ENCODE peak calls at places on chromosomes 6 and 20, in eight cellular contexts. One of them, this sample, is unnamed.
A peak's percentile ranks its signal among the peaks of the same experiment; 100 is the strongest.

GRCh38 chr6:158906926-158907325 is 87.8 kb upstream of the EZR start:
- DNase-seq in hippocampal formation: no peak
- DNase-seq in SK-N-SH: no peak
- DNase-seq in HTR-8/SVneo: no peak
- DNase-seq in stimulated activated CD4-positive, alpha-beta T cell treated with anti-CD3 and anti-CD28 coated beads, Interleukin-4, amount 100 ng/mL, for 24 hours: no peak
- DNase-seq in left ventricle myocardium inferior: no peak
- DNase-seq in activated effector memory CD4-positive, alpha-beta T cell treated with anti-CD3 and anti-CD28 coated beads, Interleukin-2, amount 50 U/mL, for 16 hours: no peak
- DNase-seq in activated T-cell treated with anti-CD3 and anti-CD28 coated beads for 24 hours: no peak
- DNase-seq in this sample: peak; percentile 22

GRCh38 chr20:57020364-57020763 is 246.1 kb downstream of the BMP7 start:
- DNase-seq in hippocampal formation: no peak
- DNase-seq in SK-N-SH: no peak
- DNase-seq in HTR-8/SVneo: no peak
- DNase-seq in stimulated activated CD4-positive, alpha-beta T cell treated with anti-CD3 and anti-CD28 coated beads, Interleukin-4, amount 100 ng/mL, for 24 hours: no peak
- DNase-seq in left ventricle myocardium inferior: no peak
- DNase-seq in activated effector memory CD4-positive, alpha-beta T cell treated with anti-CD3 and anti-CD28 coated beads, Interleukin-2, amount 50 U/mL, for 16 hours: no peak
- DNase-seq in activated T-cell treated with anti-CD3 and anti-CD28 coated beads for 24 hours: no peak
- DNase-seq in this sample: no peak

GRCh38 chr6:26304213-26305096 is 60.5 kb upstream of the BTN3A2 start:
- DNase-seq in hippocampal formation: peak; percentile 46
- DNase-seq in SK-N-SH: no peak
- DNase-seq in HTR-8/SVneo: no peak
- DNase-seq in stimulated activated CD4-positive, alpha-beta T cell treated with anti-CD3 and anti-CD28 coated beads, Interleukin-4, amount 100 ng/mL, for 24 hours: peak; percentile 20
- DNase-seq in left ventricle myocardium inferior: no peak
- DNase-seq in activated effector memory CD4-positive, alpha-beta T cell treated with anti-CD3 and anti-CD28 coated beads, Interleukin-2, amount 50 U/mL, for 16 hours: peak; percentile 65
- DNase-seq in activated T-cell treated with anti-CD3 and anti-CD28 coated beads for 24 hours: no peak
- DNase-seq in this sample: peak; percentile 75

GRCh38 chr6:11654876-11655275 is 117.3 kb downstream of the TMEM170B start:
- DNase-seq in hippocampal formation: no peak
- DNase-seq in SK-N-SH: no peak
- DNase-seq in HTR-8/SVneo: no peak
- DNase-seq in stimulated activated CD4-positive, alpha-beta T cell treated with anti-CD3 and anti-CD28 coated beads, Interleukin-4, amount 100 ng/mL, for 24 hours: no peak
- DNase-seq in left ventricle myocardium inferior: no peak
- DNase-seq in activated effector memory CD4-positive, alpha-beta T cell treated with anti-CD3 and anti-CD28 coated beads, Interleukin-2, amount 50 U/mL, for 16 hours: no peak
- DNase-seq in activated T-cell treated with anti-CD3 and anti-CD28 coated beads for 24 hours: no peak
- DNase-seq in this sample: no peak

GRCh38 chr20:31560094-31560899 is 44.8 kb upstream of the ID1 start:
- DNase-seq in hippocampal formation: peak; percentile 16
- DNase-seq in SK-N-SH: peak; percentile 68
- DNase-seq in HTR-8/SVneo: peak; percentile 74
- DNase-seq in stimulated activated CD4-positive, alpha-beta T cell treated with anti-CD3 and anti-CD28 coated beads, Interleukin-4, amount 100 ng/mL, for 24 hours: peak; percentile 81
- DNase-seq in left ventricle myocardium inferior: peak; percentile 67
- DNase-seq in activated effector memory CD4-positive, alpha-beta T cell treated with anti-CD3 and anti-CD28 coated beads, Interleukin-2, amount 50 U/mL, for 16 hours: peak; percentile 92
- DNase-seq in activated T-cell treated with anti-CD3 and anti-CD28 coated beads for 24 hours: peak; percentile 64
- DNase-seq in this sample: peak; percentile 91

GRCh38 chr6:161367472-161367871 is 93.6 kb upstream of the AGPAT4 start:
- DNase-seq in hippocampal formation: no peak
- DNase-seq in SK-N-SH: no peak
- DNase-seq in HTR-8/SVneo: no peak
- DNase-seq in stimulated activated CD4-positive, alpha-beta T cell treated with anti-CD3 and anti-CD28 coated beads, Interleukin-4, amount 100 ng/mL, for 24 hours: no peak
- DNase-seq in left ventricle myocardium inferior: no peak
- DNase-seq in activated effector memory CD4-positive, alpha-beta T cell treated with anti-CD3 and anti-CD28 coated beads, Interleukin-2, amount 50 U/mL, for 16 hours: no peak
- DNase-seq in activated T-cell treated with anti-CD3 and anti-CD28 coated beads for 24 hours: no peak
- DNase-seq in this sample: no peak

GRCh38 chr6:85747093-85747492 is 104.4 kb upstream of the SYNCRIP start:
- DNase-seq in hippocampal formation: no peak
- DNase-seq in SK-N-SH: no peak
- DNase-seq in HTR-8/SVneo: no peak
- DNase-seq in stimulated activated CD4-positive, alpha-beta T cell treated with anti-CD3 and anti-CD28 coated beads, Interleukin-4, amount 100 ng/mL, for 24 hours: no peak
- DNase-seq in left ventricle myocardium inferior: no peak
- DNase-seq in activated effector memory CD4-positive, alpha-beta T cell treated with anti-CD3 and anti-CD28 coated beads, Interleukin-2, amount 50 U/mL, for 16 hours: no peak
- DNase-seq in activated T-cell treated with anti-CD3 and anti-CD28 coated beads for 24 hours: no peak
- DNase-seq in this sample: peak; percentile 5

GRCh38 chr6:108697646-108698161 is 137.0 kb downstream of the FOXO3 start:
- DNase-seq in hippocampal formation: no peak
- DNase-seq in SK-N-SH: no peak
- DNase-seq in HTR-8/SVneo: no peak
- DNase-seq in stimulated activated CD4-positive, alpha-beta T cell treated with anti-CD3 and anti-CD28 coated beads, Interleukin-4, amount 100 ng/mL, for 24 hours: no peak
- DNase-seq in left ventricle myocardium inferior: no peak
- DNase-seq in activated effector memory CD4-positive, alpha-beta T cell treated with anti-CD3 and anti-CD28 coated beads, Interleukin-2, amount 50 U/mL, for 16 hours: no peak
- DNase-seq in activated T-cell treated with anti-CD3 and anti-CD28 coated beads for 24 hours: no peak
- DNase-seq in this sample: no peak

GRCh38 chr6:166419717-166420116 is 37.0 kb upstream of the MPC1 start:
- DNase-seq in hippocampal formation: no peak
- DNase-seq in SK-N-SH: no peak
- DNase-seq in HTR-8/SVneo: no peak
- DNase-seq in stimulated activated CD4-positive, alpha-beta T cell treated with anti-CD3 and anti-CD28 coated beads, Interleukin-4, amount 100 ng/mL, for 24 hours: no peak
- DNase-seq in left ventricle myocardium inferior: no peak
- DNase-seq in activated effector memory CD4-positive, alpha-beta T cell treated with anti-CD3 and anti-CD28 coated beads, Interleukin-2, amount 50 U/mL, for 16 hours: peak; percentile 58
- DNase-seq in activated T-cell treated with anti-CD3 and anti-CD28 coated beads for 24 hours: no peak
- DNase-seq in this sample: no peak

GRCh38 chr6:11989376-11989775 is 22.7 kb upstream of the HIVEP1 start:
- DNase-seq in hippocampal formation: no peak
- DNase-seq in SK-N-SH: no peak
- DNase-seq in HTR-8/SVneo: no peak
- DNase-seq in stimulated activated CD4-positive, alpha-beta T cell treated with anti-CD3 and anti-CD28 coated beads, Interleukin-4, amount 100 ng/mL, for 24 hours: no peak
- DNase-seq in left ventricle myocardium inferior: no peak
- DNase-seq in activated effector memory CD4-positive, alpha-beta T cell treated with anti-CD3 and anti-CD28 coated beads, Interleukin-2, amount 50 U/mL, for 16 hours: no peak
- DNase-seq in activated T-cell treated with anti-CD3 and anti-CD28 coated beads for 24 hours: no peak
- DNase-seq in this sample: no peak

GRCh38 chr6:128464790-128465189 is 55.6 kb downstream of the PTPRK start:
- DNase-seq in hippocampal formation: no peak
- DNase-seq in SK-N-SH: no peak
- DNase-seq in HTR-8/SVneo: no peak
- DNase-seq in stimulated activated CD4-positive, alpha-beta T cell treated with anti-CD3 and anti-CD28 coated beads, Interleukin-4, amount 100 ng/mL, for 24 hours: no peak
- DNase-seq in left ventricle myocardium inferior: no peak
- DNase-seq in activated effector memory CD4-positive, alpha-beta T cell treated with anti-CD3 and anti-CD28 coated beads, Interleukin-2, amount 50 U/mL, for 16 hours: no peak
- DNase-seq in activated T-cell treated with anti-CD3 and anti-CD28 coated beads for 24 hours: no peak
- DNase-seq in this sample: no peak

GRCh38 chr6:56381852-56382251 is 134.5 kb upstream of the COL21A1 start:
- DNase-seq in hippocampal formation: no peak
- DNase-seq in SK-N-SH: no peak
- DNase-seq in HTR-8/SVneo: no peak
- DNase-seq in stimulated activated CD4-positive, alpha-beta T cell treated with anti-CD3 and anti-CD28 coated beads, Interleukin-4, amount 100 ng/mL, for 24 hours: no peak
- DNase-seq in left ventricle myocardium inferior: no peak
- DNase-seq in activated effector memory CD4-positive, alpha-beta T cell treated with anti-CD3 and anti-CD28 coated beads, Interleukin-2, amount 50 U/mL, for 16 hours: no peak
- DNase-seq in activated T-cell treated with anti-CD3 and anti-CD28 coated beads for 24 hours: no peak
- DNase-seq in this sample: peak; percentile 35

GRCh38 chr20:47468290-47469050 is 33.2 kb upstream of the NCOA3 start:
- DNase-seq in hippocampal formation: no peak
- DNase-seq in SK-N-SH: peak; percentile 47
- DNase-seq in HTR-8/SVneo: no peak
- DNase-seq in stimulated activated CD4-positive, alpha-beta T cell treated with anti-CD3 and anti-CD28 coated beads, Interleukin-4, amount 100 ng/mL, for 24 hours: no peak
- DNase-seq in left ventricle myocardium inferior: no peak
- DNase-seq in activated effector memory CD4-positive, alpha-beta T cell treated with anti-CD3 and anti-CD28 coated beads, Interleukin-2, amount 50 U/mL, for 16 hours: no peak
- DNase-seq in activated T-cell treated with anti-CD3 and anti-CD28 coated beads for 24 hours: no peak
- DNase-seq in this sample: no peak

GRCh38 chr20:14775778-14776177 is 438.4 kb upstream of the FLRT3 start:
- DNase-seq in hippocampal formation: no peak
- DNase-seq in SK-N-SH: no peak
- DNase-seq in HTR-8/SVneo: no peak
- DNase-seq in stimulated activated CD4-positive, alpha-beta T cell treated with anti-CD3 and anti-CD28 coated beads, Interleukin-4, amount 100 ng/mL, for 24 hours: no peak
- DNase-seq in left ventricle myocardium inferior: no peak
- DNase-seq in activated effector memory CD4-positive, alpha-beta T cell treated with anti-CD3 and anti-CD28 coated beads, Interleukin-2, amount 50 U/mL, for 16 hours: no peak
- DNase-seq in activated T-cell treated with anti-CD3 and anti-CD28 coated beads for 24 hours: no peak
- DNase-seq in this sample: peak; percentile 93

GRCh38 chr20:49482621-49483017 is at the start of gene KCNB1:
- DNase-seq in hippocampal formation: no peak
- DNase-seq in SK-N-SH: peak; percentile 48
- DNase-seq in HTR-8/SVneo: peak; percentile 93
- DNase-seq in stimulated activated CD4-positive, alpha-beta T cell treated with anti-CD3 and anti-CD28 coated beads, Interleukin-4, amount 100 ng/mL, for 24 hours: peak; percentile 31
- DNase-seq in left ventricle myocardium inferior: peak; percentile 56
- DNase-seq in activated effector memory CD4-positive, alpha-beta T cell treated with anti-CD3 and anti-CD28 coated beads, Interleukin-2, amount 50 U/mL, for 16 hours: peak; percentile 76
- DNase-seq in activated T-cell treated with anti-CD3 and anti-CD28 coated beads for 24 hours: peak; percentile 27
- DNase-seq in this sample: peak; percentile 59

GRCh38 chr6:128491643-128492206 is 28.7 kb downstream of the PTPRK start:
- DNase-seq in hippocampal formation: peak; percentile 43
- DNase-seq in SK-N-SH: no peak
- DNase-seq in HTR-8/SVneo: no peak
- DNase-seq in stimulated activated CD4-positive, alpha-beta T cell treated with anti-CD3 and anti-CD28 coated beads, Interleukin-4, amount 100 ng/mL, for 24 hours: no peak
- DNase-seq in left ventricle myocardium inferior: no peak
- DNase-seq in activated effector memory CD4-positive, alpha-beta T cell treated with anti-CD3 and anti-CD28 coated beads, Interleukin-2, amount 50 U/mL, for 16 hours: no peak
- DNase-seq in activated T-cell treated with anti-CD3 and anti-CD28 coated beads for 24 hours: no peak
- DNase-seq in this sample: no peak

GRCh38 chr6:2940010-2940850 is 31.1 kb downstream of the SERPINB6 start:
- DNase-seq in hippocampal formation: no peak
- DNase-seq in SK-N-SH: no peak
- DNase-seq in HTR-8/SVneo: no peak
- DNase-seq in stimulated activated CD4-positive, alpha-beta T cell treated with anti-CD3 and anti-CD28 coated beads, Interleukin-4, amount 100 ng/mL, for 24 hours: peak; percentile 89
- DNase-seq in left ventricle myocardium inferior: no peak
- DNase-seq in activated effector memory CD4-positive, alpha-beta T cell treated with anti-CD3 and anti-CD28 coated beads, Interleukin-2, amount 50 U/mL, for 16 hours: peak; percentile 90
- DNase-seq in activated T-cell treated with anti-CD3 and anti-CD28 coated beads for 24 hours: peak; percentile 81
- DNase-seq in this sample: no peak

GRCh38 chr6:142679907-142680306 is 265.1 kb downstream of the HIVEP2 start:
- DNase-seq in hippocampal formation: no peak
- DNase-seq in SK-N-SH: no peak
- DNase-seq in HTR-8/SVneo: no peak
- DNase-seq in stimulated activated CD4-positive, alpha-beta T cell treated with anti-CD3 and anti-CD28 coated beads, Interleukin-4, amount 100 ng/mL, for 24 hours: no peak
- DNase-seq in left ventricle myocardium inferior: no peak
- DNase-seq in activated effector memory CD4-positive, alpha-beta T cell treated with anti-CD3 and anti-CD28 coated beads, Interleukin-2, amount 50 U/mL, for 16 hours: no peak
- DNase-seq in activated T-cell treated with anti-CD3 and anti-CD28 coated beads for 24 hours: no peak
- DNase-seq in this sample: no peak

GRCh38 chr20:47795214-47795667 is 10.0 kb upstream of the SULF2 start:
- DNase-seq in hippocampal formation: no peak
- DNase-seq in SK-N-SH: no peak
- DNase-seq in HTR-8/SVneo: no peak
- DNase-seq in stimulated activated CD4-positive, alpha-beta T cell treated with anti-CD3 and anti-CD28 coated beads, Interleukin-4, amount 100 ng/mL, for 24 hours: no peak
- DNase-seq in left ventricle myocardium inferior: peak; percentile 28
- DNase-seq in activated effector memory CD4-positive, alpha-beta T cell treated with anti-CD3 and anti-CD28 coated beads, Interleukin-2, amount 50 U/mL, for 16 hours: no peak
- DNase-seq in activated T-cell treated with anti-CD3 and anti-CD28 coated beads for 24 hours: no peak
- DNase-seq in this sample: no peak

GRCh38 chr20:61937146-61937962 is 128.3 kb downstream of the TAF4 start:
- DNase-seq in hippocampal formation: no peak
- DNase-seq in SK-N-SH: no peak
- DNase-seq in HTR-8/SVneo: no peak
- DNase-seq in stimulated activated CD4-positive, alpha-beta T cell treated with anti-CD3 and anti-CD28 coated beads, Interleukin-4, amount 100 ng/mL, for 24 hours: no peak
- DNase-seq in left ventricle myocardium inferior: peak; percentile 4
- DNase-seq in activated effector memory CD4-positive, alpha-beta T cell treated with anti-CD3 and anti-CD28 coated beads, Interleukin-2, amount 50 U/mL, for 16 hours: peak; percentile 51
- DNase-seq in activated T-cell treated with anti-CD3 and anti-CD28 coated beads for 24 hours: no peak
- DNase-seq in this sample: no peak

GRCh38 chr6:148747493-148748160 is 797 bp downstream of the UST start:
- DNase-seq in hippocampal formation: no peak
- DNase-seq in SK-N-SH: peak; percentile 15
- DNase-seq in HTR-8/SVneo: no peak
- DNase-seq in stimulated activated CD4-positive, alpha-beta T cell treated with anti-CD3 and anti-CD28 coated beads, Interleukin-4, amount 100 ng/mL, for 24 hours: peak; percentile 36
- DNase-seq in left ventricle myocardium inferior: peak; percentile 36
- DNase-seq in activated effector memory CD4-positive, alpha-beta T cell treated with anti-CD3 and anti-CD28 coated beads, Interleukin-2, amount 50 U/mL, for 16 hours: peak; percentile 88
- DNase-seq in activated T-cell treated with anti-CD3 and anti-CD28 coated beads for 24 hours: peak; percentile 20
- DNase-seq in this sample: no peak

GRCh38 chr6:1916334-1916985 is 306.7 kb downstream of the FOXC1 start:
- DNase-seq in hippocampal formation: peak; percentile 23
- DNase-seq in SK-N-SH: no peak
- DNase-seq in HTR-8/SVneo: no peak
- DNase-seq in stimulated activated CD4-positive, alpha-beta T cell treated with anti-CD3 and anti-CD28 coated beads, Interleukin-4, amount 100 ng/mL, for 24 hours: no peak
- DNase-seq in left ventricle myocardium inferior: no peak
- DNase-seq in activated effector memory CD4-positive, alpha-beta T cell treated with anti-CD3 and anti-CD28 coated beads, Interleukin-2, amount 50 U/mL, for 16 hours: no peak
- DNase-seq in activated T-cell treated with anti-CD3 and anti-CD28 coated beads for 24 hours: no peak
- DNase-seq in this sample: peak; percentile 90

GRCh38 chr6:143867236-143867635 is 3.0 kb downstream of the ZC2HC1B start:
- DNase-seq in hippocampal formation: no peak
- DNase-seq in SK-N-SH: no peak
- DNase-seq in HTR-8/SVneo: no peak
- DNase-seq in stimulated activated CD4-positive, alpha-beta T cell treated with anti-CD3 and anti-CD28 coated beads, Interleukin-4, amount 100 ng/mL, for 24 hours: no peak
- DNase-seq in left ventricle myocardium inferior: no peak
- DNase-seq in activated effector memory CD4-positive, alpha-beta T cell treated with anti-CD3 and anti-CD28 coated beads, Interleukin-2, amount 50 U/mL, for 16 hours: no peak
- DNase-seq in activated T-cell treated with anti-CD3 and anti-CD28 coated beads for 24 hours: no peak
- DNase-seq in this sample: peak; percentile 12

GRCh38 chr6:45548657-45549515 is 171.2 kb upstream of the SUPT3H start:
- DNase-seq in hippocampal formation: no peak
- DNase-seq in SK-N-SH: no peak
- DNase-seq in HTR-8/SVneo: no peak
- DNase-seq in stimulated activated CD4-positive, alpha-beta T cell treated with anti-CD3 and anti-CD28 coated beads, Interleukin-4, amount 100 ng/mL, for 24 hours: no peak
- DNase-seq in left ventricle myocardium inferior: no peak
- DNase-seq in activated effector memory CD4-positive, alpha-beta T cell treated with anti-CD3 and anti-CD28 coated beads, Interleukin-2, amount 50 U/mL, for 16 hours: no peak
- DNase-seq in activated T-cell treated with anti-CD3 and anti-CD28 coated beads for 24 hours: no peak
- DNase-seq in this sample: no peak

GRCh38 chr20:24770628-24771556 is 178.2 kb upstream of the CST7 start:
- DNase-seq in hippocampal formation: no peak
- DNase-seq in SK-N-SH: no peak
- DNase-seq in HTR-8/SVneo: no peak
- DNase-seq in stimulated activated CD4-positive, alpha-beta T cell treated with anti-CD3 and anti-CD28 coated beads, Interleukin-4, amount 100 ng/mL, for 24 hours: no peak
- DNase-seq in left ventricle myocardium inferior: no peak
- DNase-seq in activated effector memory CD4-positive, alpha-beta T cell treated with anti-CD3 and anti-CD28 coated beads, Interleukin-2, amount 50 U/mL, for 16 hours: peak; percentile 53
- DNase-seq in activated T-cell treated with anti-CD3 and anti-CD28 coated beads for 24 hours: no peak
- DNase-seq in this sample: no peak

GRCh38 chr6:101000334-101000733 is 119.2 kb upstream of the ASCC3 start:
- DNase-seq in hippocampal formation: no peak
- DNase-seq in SK-N-SH: no peak
- DNase-seq in HTR-8/SVneo: no peak
- DNase-seq in stimulated activated CD4-positive, alpha-beta T cell treated with anti-CD3 and anti-CD28 coated beads, Interleukin-4, amount 100 ng/mL, for 24 hours: no peak
- DNase-seq in left ventricle myocardium inferior: no peak
- DNase-seq in activated effector memory CD4-positive, alpha-beta T cell treated with anti-CD3 and anti-CD28 coated beads, Interleukin-2, amount 50 U/mL, for 16 hours: no peak
- DNase-seq in activated T-cell treated with anti-CD3 and anti-CD28 coated beads for 24 hours: no peak
- DNase-seq in this sample: no peak

GRCh38 chr6:108251252-108251651 is 9.6 kb downstream of the SNX3 start:
- DNase-seq in hippocampal formation: no peak
- DNase-seq in SK-N-SH: no peak
- DNase-seq in HTR-8/SVneo: no peak
- DNase-seq in stimulated activated CD4-positive, alpha-beta T cell treated with anti-CD3 and anti-CD28 coated beads, Interleukin-4, amount 100 ng/mL, for 24 hours: no peak
- DNase-seq in left ventricle myocardium inferior: no peak
- DNase-seq in activated effector memory CD4-positive, alpha-beta T cell treated with anti-CD3 and anti-CD28 coated beads, Interleukin-2, amount 50 U/mL, for 16 hours: no peak
- DNase-seq in activated T-cell treated with anti-CD3 and anti-CD28 coated beads for 24 hours: no peak
- DNase-seq in this sample: no peak

GRCh38 chr6:51644426-51644825 is 443.0 kb downstream of the PKHD1 start:
- DNase-seq in hippocampal formation: no peak
- DNase-seq in SK-N-SH: no peak
- DNase-seq in HTR-8/SVneo: no peak
- DNase-seq in stimulated activated CD4-positive, alpha-beta T cell treated with anti-CD3 and anti-CD28 coated beads, Interleukin-4, amount 100 ng/mL, for 24 hours: no peak
- DNase-seq in left ventricle myocardium inferior: no peak
- DNase-seq in activated effector memory CD4-positive, alpha-beta T cell treated with anti-CD3 and anti-CD28 coated beads, Interleukin-2, amount 50 U/mL, for 16 hours: no peak
- DNase-seq in activated T-cell treated with anti-CD3 and anti-CD28 coated beads for 24 hours: no peak
- DNase-seq in this sample: no peak

GRCh38 chr6:39496951-39497350 is 174.4 kb upstream of the KCNK16 start:
- DNase-seq in hippocampal formation: no peak
- DNase-seq in SK-N-SH: no peak
- DNase-seq in HTR-8/SVneo: no peak
- DNase-seq in stimulated activated CD4-positive, alpha-beta T cell treated with anti-CD3 and anti-CD28 coated beads, Interleukin-4, amount 100 ng/mL, for 24 hours: no peak
- DNase-seq in left ventricle myocardium inferior: peak; percentile 55
- DNase-seq in activated effector memory CD4-positive, alpha-beta T cell treated with anti-CD3 and anti-CD28 coated beads, Interleukin-2, amount 50 U/mL, for 16 hours: no peak
- DNase-seq in activated T-cell treated with anti-CD3 and anti-CD28 coated beads for 24 hours: no peak
- DNase-seq in this sample: peak; percentile 76

GRCh38 chr20:23909390-23909789 is 29.8 kb upstream of the CST5 start:
- DNase-seq in hippocampal formation: no peak
- DNase-seq in SK-N-SH: no peak
- DNase-seq in HTR-8/SVneo: no peak
- DNase-seq in stimulated activated CD4-positive, alpha-beta T cell treated with anti-CD3 and anti-CD28 coated beads, Interleukin-4, amount 100 ng/mL, for 24 hours: no peak
- DNase-seq in left ventricle myocardium inferior: no peak
- DNase-seq in activated effector memory CD4-positive, alpha-beta T cell treated with anti-CD3 and anti-CD28 coated beads, Interleukin-2, amount 50 U/mL, for 16 hours: no peak
- DNase-seq in activated T-cell treated with anti-CD3 and anti-CD28 coated beads for 24 hours: no peak
- DNase-seq in this sample: no peak

GRCh38 chr6:43669050-43669921 is 18.3 kb downstream of the MRPS18A start:
- DNase-seq in hippocampal formation: peak; percentile 46
- DNase-seq in SK-N-SH: peak; percentile 46
- DNase-seq in HTR-8/SVneo: no peak
- DNase-seq in stimulated activated CD4-positive, alpha-beta T cell treated with anti-CD3 and anti-CD28 coated beads, Interleukin-4, amount 100 ng/mL, for 24 hours: no peak
- DNase-seq in left ventricle myocardium inferior: peak; percentile 81
- DNase-seq in activated effector memory CD4-positive, alpha-beta T cell treated with anti-CD3 and anti-CD28 coated beads, Interleukin-2, amount 50 U/mL, for 16 hours: no peak
- DNase-seq in activated T-cell treated with anti-CD3 and anti-CD28 coated beads for 24 hours: no peak
- DNase-seq in this sample: peak; percentile 78

GRCh38 chr6:35919827-35920751 is 809 bp downstream of the SRPK1 start:
- DNase-seq in hippocampal formation: no peak
- DNase-seq in SK-N-SH: peak; percentile 56
- DNase-seq in HTR-8/SVneo: no peak
- DNase-seq in stimulated activated CD4-positive, alpha-beta T cell treated with anti-CD3 and anti-CD28 coated beads, Interleukin-4, amount 100 ng/mL, for 24 hours: peak; percentile 69
- DNase-seq in left ventricle myocardium inferior: no peak
- DNase-seq in activated effector memory CD4-positive, alpha-beta T cell treated with anti-CD3 and anti-CD28 coated beads, Interleukin-2, amount 50 U/mL, for 16 hours: peak; percentile 85
- DNase-seq in activated T-cell treated with anti-CD3 and anti-CD28 coated beads for 24 hours: peak; percentile 47
- DNase-seq in this sample: peak; percentile 54

GRCh38 chr20:3218307-3218988 is 9.2 kb downstream of the ITPA start:
- DNase-seq in hippocampal formation: no peak
- DNase-seq in SK-N-SH: peak; percentile 95
- DNase-seq in HTR-8/SVneo: peak; percentile 53
- DNase-seq in stimulated activated CD4-positive, alpha-beta T cell treated with anti-CD3 and anti-CD28 coated beads, Interleukin-4, amount 100 ng/mL, for 24 hours: peak; percentile 80
- DNase-seq in left ventricle myocardium inferior: peak; percentile 61
- DNase-seq in activated effector memory CD4-positive, alpha-beta T cell treated with anti-CD3 and anti-CD28 coated beads, Interleukin-2, amount 50 U/mL, for 16 hours: peak; percentile 90
- DNase-seq in activated T-cell treated with anti-CD3 and anti-CD28 coated beads for 24 hours: peak; percentile 68
- DNase-seq in this sample: peak; percentile 63

GRCh38 chr20:36301359-36302119 is 4.6 kb upstream of the DLGAP4 start:
- DNase-seq in hippocampal formation: no peak
- DNase-seq in SK-N-SH: no peak
- DNase-seq in HTR-8/SVneo: no peak
- DNase-seq in stimulated activated CD4-positive, alpha-beta T cell treated with anti-CD3 and anti-CD28 coated beads, Interleukin-4, amount 100 ng/mL, for 24 hours: no peak
- DNase-seq in left ventricle myocardium inferior: no peak
- DNase-seq in activated effector memory CD4-positive, alpha-beta T cell treated with anti-CD3 and anti-CD28 coated beads, Interleukin-2, amount 50 U/mL, for 16 hours: no peak
- DNase-seq in activated T-cell treated with anti-CD3 and anti-CD28 coated beads for 24 hours: no peak
- DNase-seq in this sample: no peak